ENCODE peak calls at places on chromosomes 11 and 22, in five cellular contexts. Z, N, X, K and C are unnamed samples.

GRCh38 chr11:123479048-123479837 is 49.2 kb downstream of the GRAMD1B start:
- DNase-seq in Z (no peak), N (no peak), X (no peak), K (no peak), C (no peak)

GRCh38 chr11:110126936-110127335 is 33.7 kb downstream of the ZC3H12C start:
- DNase-seq in Z (no peak), N (no peak), X (no peak), K (no peak), C (peak; percentile 54)

GRCh38 chr22:19136915-19137314 is 5.8 kb downstream of the TSSK2 start:
- DNase-seq in Z (no peak), N (no peak), X (no peak), K (no peak), C (no peak)

GRCh38 chr11:112770487-112770886 is 190.7 kb upstream of the NCAM1 start:
- DNase-seq in Z (no peak), N (peak; percentile 36), X (no peak), K (no peak), C (no peak)

GRCh38 chr11:3609416-3610265 is 32.2 kb downstream of the ART5 start:
- DNase-seq in Z (peak; percentile 44), N (no peak), X (peak; percentile 8), K (no peak), C (peak; percentile 68)

GRCh38 chr22:19002684-19003038 is 66.6 kb upstream of the PRODH start:
- DNase-seq in Z (no peak), N (no peak), X (no peak), K (no peak), C (no peak)

GRCh38 chr22:23121026-23121823 is 20.6 kb downstream of the RSPH14 start:
- DNase-seq in Z (no peak), N (no peak), X (no peak), K (no peak), C (peak; percentile 30)

GRCh38 chr11:94800394-94800793 is 32.2 kb downstream of the AMOTL1 start:
- DNase-seq in Z (no peak), N (no peak), X (no peak), K (no peak), C (no peak)

GRCh38 chr22:42641801-42642413 is 1.5 kb upstream of the ATP5MGL start:
- DNase-seq in Z (no peak), N (no peak), X (no peak), K (no peak), C (no peak)

GRCh38 chr11:61666684-61667297 is 13.4 kb upstream of the DAGLA start:
- DNase-seq in Z (peak; percentile 25), N (no peak), X (no peak), K (no peak), C (peak; percentile 61)

GRCh38 chr11:33874910-33875490 is 16.9 kb downstream of the LMO2 start:
- DNase-seq in Z (no peak), N (no peak), X (no peak), K (no peak), C (no peak)

GRCh38 chr11:17924713-17925112 is 88.1 kb downstream of the SERGEF start:
- DNase-seq in Z (no peak), N (no peak), X (no peak), K (no peak), C (no peak)

GRCh38 chr11:19889531-19889930 is 176.9 kb downstream of the NAV2 start:
- DNase-seq in Z (no peak), N (no peak), X (peak; percentile 53), K (no peak), C (no peak)

GRCh38 chr11:34773211-34773610 is 143.0 kb downstream of the APIP start:
- DNase-seq in Z (no peak), N (no peak), X (no peak), K (no peak), C (no peak)

GRCh38 chr22:44755000-44755399 is 2.6 kb downstream of the ARHGAP8 start:
- DNase-seq in Z (no peak), N (no peak), X (no peak), K (no peak), C (peak; percentile 28)